ENCODE peak calls at places on chromosomes 1 and 21, in seven cellular contexts. W, N, L, B, Z, A and C are unnamed samples.

GRCh38 chr1:16018308-16018707 is 465 bp upstream of the HSPB7 start:
- DNase-seq in L (no peak), Z (no peak), N (no peak), A (no peak), B (no peak), W (no peak), C (no peak)

GRCh38 chr21:38460171-38460742 is 38.0 kb downstream of the ERG start:
- DNase-seq in B (peak), L (no peak), W (no peak), Z (no peak), N (peak), A (no peak), C (no peak)

GRCh38 chr1:240719953-240720700 is 108.2 kb upstream of the GREM2 start:
- DNase-seq in A (no peak), N (no peak), B (peak), W (no peak), Z (no peak), L (no peak), C (no peak)

GRCh38 chr1:88648706-88649105 is 35.4 kb upstream of the PKN2 start:
- DNase-seq in Z (no peak), A (no peak), B (no peak), W (no peak), L (no peak), N (no peak), C (no peak)

GRCh38 chr1:8660455-8660854 is 157.0 kb downstream of the RERE start:
- DNase-seq in L (no peak), N (peak), A (peak), Z (no peak), B (peak), W (no peak), C (no peak)

GRCh38 chr1:88608139-88608943 is 75.7 kb upstream of the PKN2 start:
- DNase-seq in W (no peak), L (peak), N (peak), B (peak), Z (no peak), A (no peak), C (peak)

GRCh38 chr1:156414440-156415064 is 45.5 kb downstream of the RHBG start:
- DNase-seq in A (no peak), W (no peak), B (peak), Z (no peak), N (no peak), L (peak), C (no peak)

GRCh38 chr1:178174539-178174938 is 80.6 kb downstream of the RASAL2 start:
- DNase-seq in Z (no peak), N (no peak), A (no peak), W (no peak), L (no peak), B (no peak), C (no peak)

GRCh38 chr1:107531065-107531908 is 390.4 kb downstream of the NTNG1 start:
- DNase-seq in W (no peak), L (no peak), B (no peak), Z (no peak), A (no peak), N (no peak), C (no peak)

GRCh38 chr21:46159841-46160562 is 4.6 kb upstream of the FTCD start:
- DNase-seq in B (no peak), L (no peak), A (peak), W (peak), N (no peak), Z (no peak), C (no peak)

GRCh38 chr1:12587981-12588620 is 29.9 kb downstream of the DHRS3 start:
- DNase-seq in B (no peak), W (no peak), L (no peak), N (peak), A (no peak), Z (no peak), C (peak)

GRCh38 chr1:218480691-218481099 is 135.6 kb downstream of the TGFB2 start:
- DNase-seq in A (no peak), Z (no peak), N (peak), L (peak), W (no peak), B (peak), C (no peak)

GRCh38 chr1:110918016-110918415 is 45.1 kb downstream of the CD53 start:
- DNase-seq in L (no peak), Z (no peak), W (no peak), A (no peak), N (no peak), B (no peak), C (no peak)

GRCh38 chr1:217140041-217140901 is 417.0 kb upstream of the ESRRG start:
- DNase-seq in B (no peak), Z (no peak), N (no peak), L (no peak), A (no peak), W (no peak), C (no peak)

GRCh38 chr1:37303884-37304574 is 170.4 kb upstream of the ZC3H12A start:
- DNase-seq in B (no peak), A (no peak), Z (no peak), N (no peak), L (no peak), W (no peak), C (no peak)

GRCh38 chr1:20227704-20228103 is 41.4 kb upstream of the PLA2G2C start:
- DNase-seq in N (no peak), Z (no peak), B (no peak), W (no peak), A (no peak), L (no peak), C (no peak)

GRCh38 chr1:68459796-68460195 is 10.0 kb upstream of the RPE65 start:
- DNase-seq in B (no peak), Z (no peak), L (no peak), N (peak), A (no peak), W (no peak), C (no peak)

GRCh38 chr1:6126521-6127067 is 53.5 kb downstream of the CHD5 start:
- DNase-seq in Z (no peak), N (no peak), A (no peak), L (no peak), B (no peak), W (no peak), C (no peak)

GRCh38 chr1:245232936-245233335 is 78.2 kb downstream of the KIF26B start:
- DNase-seq in L (no peak), W (no peak), Z (no peak), N (no peak), A (no peak), B (no peak), C (no peak)